ENCODE peak calls at places on chromosomes 12 and 14, in eight cellular contexts. One of them, this sample, is unnamed. For H3K9me3 and H3K27me3, the result is how much of the 10 kb centered on the place peaks cover.

GRCh38 chr14:92595267-92595666 is 81.7 kb downstream of the RIN3 start:
- DNase-seq in CD4-positive, alpha-beta T cell: no peak
- DNase-seq in right lobe of liver: no peak
- DNase-seq in neuronal stem cell: no peak
- DNase-seq in left ventricle myocardium inferior: no peak
- DNase-seq in CD8-positive, alpha-beta memory T cell: no peak
- DNase-seq in astrocyte: no peak
- DNase-seq in H9: no peak
- DNase-seq in this sample: no peak

GRCh38 chr12:60205500-60205899 is 609.7 kb downstream of the SLC16A7 start:
- DNase-seq in neuronal stem cell: no peak
- DNase-seq in astrocyte: peak
- DNase-seq in H9: no peak
- DNase-seq in left ventricle myocardium inferior: no peak
- DNase-seq in right lobe of liver: no peak
- DNase-seq in CD4-positive, alpha-beta T cell: no peak
- DNase-seq in CD8-positive, alpha-beta memory T cell: no peak
- DNase-seq in this sample: peak

GRCh38 chr14:73795974-73796373 is 55.7 kb upstream of the PTGR2 start:
- DNase-seq in CD4-positive, alpha-beta T cell: no peak
- DNase-seq in H9: no peak
- DNase-seq in left ventricle myocardium inferior: no peak
- DNase-seq in right lobe of liver: peak
- DNase-seq in astrocyte: peak
- DNase-seq in neuronal stem cell: no peak
- DNase-seq in CD8-positive, alpha-beta memory T cell: no peak
- DNase-seq in this sample: no peak

GRCh38 chr14:105061428-105062047 is 3.7 kb downstream of the GPR132 start:
- DNase-seq in CD4-positive, alpha-beta T cell: no peak
- DNase-seq in neuronal stem cell: no peak
- DNase-seq in astrocyte: no peak
- DNase-seq in H9: no peak
- DNase-seq in right lobe of liver: peak
- DNase-seq in left ventricle myocardium inferior: peak
- DNase-seq in CD8-positive, alpha-beta memory T cell: peak
- DNase-seq in this sample: peak

GRCh38 chr14:69039287-69039628 is 60.2 kb upstream of the ACTN1 start:
- DNase-seq in left ventricle myocardium inferior: no peak
- DNase-seq in CD4-positive, alpha-beta T cell: no peak
- DNase-seq in astrocyte: peak
- DNase-seq in neuronal stem cell: no peak
- DNase-seq in H9: no peak
- DNase-seq in CD8-positive, alpha-beta memory T cell: no peak
- DNase-seq in right lobe of liver: no peak
- DNase-seq in this sample: peak

GRCh38 chr12:21962821-21963220 is 21.6 kb upstream of the ABCC9 start:
- DNase-seq in right lobe of liver: no peak
- DNase-seq in astrocyte: no peak
- DNase-seq in left ventricle myocardium inferior: no peak
- DNase-seq in CD8-positive, alpha-beta memory T cell: no peak
- DNase-seq in H9: no peak
- DNase-seq in CD4-positive, alpha-beta T cell: no peak
- DNase-seq in neuronal stem cell: no peak
- DNase-seq in this sample: no peak

GRCh38 chr12:34392741-34393085 is 370.4 kb downstream of the ALG10 start:
- DNase-seq in right lobe of liver: peak
- DNase-seq in CD4-positive, alpha-beta T cell: no peak
- DNase-seq in astrocyte: no peak
- DNase-seq in CD8-positive, alpha-beta memory T cell: no peak
- DNase-seq in left ventricle myocardium inferior: peak
- DNase-seq in H9: peak
- DNase-seq in neuronal stem cell: no peak
- DNase-seq in this sample: no peak

GRCh38 chr14:72178517-72178916 is 246.3 kb downstream of the RGS6 start:
- DNase-seq in right lobe of liver: no peak
- DNase-seq in neuronal stem cell: no peak
- DNase-seq in CD4-positive, alpha-beta T cell: no peak
- DNase-seq in H9: no peak
- DNase-seq in left ventricle myocardium inferior: no peak
- DNase-seq in CD8-positive, alpha-beta memory T cell: no peak
- DNase-seq in astrocyte: no peak
- DNase-seq in this sample: peak

GRCh38 chr12:111297703-111298426 is 71.0 kb downstream of the PHETA1 start:
- DNase-seq in H9: peak
- DNase-seq in right lobe of liver: no peak
- DNase-seq in CD8-positive, alpha-beta memory T cell: no peak
- DNase-seq in astrocyte: no peak
- DNase-seq in neuronal stem cell: peak
- DNase-seq in CD4-positive, alpha-beta T cell: no peak
- DNase-seq in left ventricle myocardium inferior: no peak
- DNase-seq in this sample: no peak

GRCh38 chr12:111304642-111305071 is 64.2 kb downstream of the PHETA1 start:
- DNase-seq in H9: peak
- DNase-seq in CD8-positive, alpha-beta memory T cell: no peak
- DNase-seq in right lobe of liver: no peak
- DNase-seq in astrocyte: no peak
- DNase-seq in CD4-positive, alpha-beta T cell: no peak
- DNase-seq in left ventricle myocardium inferior: no peak
- DNase-seq in neuronal stem cell: no peak
- DNase-seq in this sample: no peak

GRCh38 chr12:111298583-111299436 is 70.1 kb downstream of the PHETA1 start:
- DNase-seq in right lobe of liver: peak
- DNase-seq in CD8-positive, alpha-beta memory T cell: peak
- DNase-seq in neuronal stem cell: peak
- DNase-seq in astrocyte: peak
- DNase-seq in left ventricle myocardium inferior: peak
- DNase-seq in H9: peak
- DNase-seq in CD4-positive, alpha-beta T cell: peak
- DNase-seq in this sample: peak

GRCh38 chr12:111308473-111308872 is 60.4 kb downstream of the PHETA1 start:
- DNase-seq in right lobe of liver: no peak
- DNase-seq in CD4-positive, alpha-beta T cell: no peak
- DNase-seq in left ventricle myocardium inferior: no peak
- DNase-seq in astrocyte: no peak
- DNase-seq in CD8-positive, alpha-beta memory T cell: no peak
- DNase-seq in neuronal stem cell: no peak
- DNase-seq in H9: no peak
- DNase-seq in this sample: no peak

GRCh38 chr12:111303531-111303930 is 65.4 kb downstream of the PHETA1 start:
- DNase-seq in left ventricle myocardium inferior: no peak
- DNase-seq in CD8-positive, alpha-beta memory T cell: no peak
- DNase-seq in CD4-positive, alpha-beta T cell: no peak
- DNase-seq in H9: no peak
- DNase-seq in neuronal stem cell: no peak
- DNase-seq in right lobe of liver: no peak
- DNase-seq in astrocyte: no peak
- DNase-seq in this sample: no peak
- H3K9me3 ChIP-seq in left ventricle myocardium inferior: under half
- H3K9me3 ChIP-seq in CD8-positive, alpha-beta memory T cell: under half
- H3K9me3 ChIP-seq in CD4-positive, alpha-beta T cell: under half
- H3K9me3 ChIP-seq in H9: under half
- H3K9me3 ChIP-seq in neuronal stem cell: under half
- H3K9me3 ChIP-seq in right lobe of liver: under half
- H3K9me3 ChIP-seq in astrocyte: under half
- H3K9me3 ChIP-seq in this sample: under half

GRCh38 chr12:131826064-131826928 is 1.9 kb upstream of the MMP17 start:
- DNase-seq in CD4-positive, alpha-beta T cell: no peak
- DNase-seq in neuronal stem cell: no peak
- DNase-seq in left ventricle myocardium inferior: no peak
- DNase-seq in CD8-positive, alpha-beta memory T cell: no peak
- DNase-seq in astrocyte: no peak
- DNase-seq in right lobe of liver: no peak
- DNase-seq in H9: peak
- DNase-seq in this sample: no peak
- H3K27me3 ChIP-seq in CD4-positive, alpha-beta T cell: under half
- H3K27me3 ChIP-seq in neuronal stem cell: under half
- H3K27me3 ChIP-seq in left ventricle myocardium inferior: half or more
- H3K27me3 ChIP-seq in CD8-positive, alpha-beta memory T cell: under half
- H3K27me3 ChIP-seq in astrocyte: under half
- H3K27me3 ChIP-seq in right lobe of liver: under half
- H3K27me3 ChIP-seq in H9: under half
- H3K27me3 ChIP-seq in this sample: under half

DNA sequence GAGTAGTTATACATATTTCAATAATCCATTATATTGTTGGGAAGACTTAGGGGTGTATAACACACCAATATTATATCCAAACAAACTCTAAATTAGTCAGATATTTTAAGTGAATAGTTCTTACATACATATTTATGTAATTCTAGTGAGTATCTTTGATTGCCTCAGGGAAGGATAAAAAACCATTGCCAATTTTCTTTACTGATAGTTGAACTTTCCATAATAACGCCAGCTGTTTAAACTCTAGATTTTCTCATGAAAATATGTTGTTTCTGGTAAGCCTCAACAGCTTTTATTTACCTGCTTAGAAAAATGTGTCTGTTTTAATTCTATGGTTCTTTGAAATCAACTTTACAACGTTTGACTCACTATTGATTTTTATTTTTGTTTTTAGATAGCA is 959.6 kb upstream of the NOVA1 start:
- DNase-seq in right lobe of liver: no peak
- DNase-seq in H9: no peak
- DNase-seq in CD4-positive, alpha-beta T cell: no peak
- DNase-seq in neuronal stem cell: no peak
- DNase-seq in CD8-positive, alpha-beta memory T cell: no peak
- DNase-seq in left ventricle myocardium inferior: no peak
- DNase-seq in astrocyte: no peak
- DNase-seq in this sample: no peak
- H3K9me3 ChIP-seq in right lobe of liver: under half
- H3K9me3 ChIP-seq in H9: under half
- H3K9me3 ChIP-seq in CD4-positive, alpha-beta T cell: under half
- H3K9me3 ChIP-seq in neuronal stem cell: under half
- H3K9me3 ChIP-seq in CD8-positive, alpha-beta memory T cell: under half
- H3K9me3 ChIP-seq in left ventricle myocardium inferior: under half
- H3K9me3 ChIP-seq in astrocyte: under half
- H3K9me3 ChIP-seq in this sample: under half

GRCh38 chr14:35952584-35952983 is 126.4 kb downstream of the BRMS1L start:
- DNase-seq in right lobe of liver: no peak
- DNase-seq in neuronal stem cell: no peak
- DNase-seq in left ventricle myocardium inferior: no peak
- DNase-seq in CD4-positive, alpha-beta T cell: no peak
- DNase-seq in H9: no peak
- DNase-seq in astrocyte: no peak
- DNase-seq in CD8-positive, alpha-beta memory T cell: no peak
- DNase-seq in this sample: no peak
- H3K27me3 ChIP-seq in right lobe of liver: under half
- H3K27me3 ChIP-seq in neuronal stem cell: half or more
- H3K27me3 ChIP-seq in left ventricle myocardium inferior: under half
- H3K27me3 ChIP-seq in CD4-positive, alpha-beta T cell: under half
- H3K27me3 ChIP-seq in H9: under half
- H3K27me3 ChIP-seq in astrocyte: under half
- H3K27me3 ChIP-seq in CD8-positive, alpha-beta memory T cell: under half
- H3K27me3 ChIP-seq in this sample: under half